ENCODE peak calls at places on chromosomes 2 and 18, in six cellular contexts. One of them, this sample, is unnamed.

GRCh38 chr18:46407471-46408166 is 249.4 kb downstream of the LOXHD1 start:
- DNase-seq in cardiac muscle cell: peak; percentile 33
- DNase-seq in transverse colon: no peak
- DNase-seq in gastrocnemius medialis: no peak
- DNase-seq in ascending aorta: peak; percentile 73
- DNase-seq in Peyer's patch: no peak
- DNase-seq in this sample: no peak

GRCh38 chr2:210954508-210954907 is 398.1 kb downstream of the CPS1 start:
- DNase-seq in Peyer's patch: no peak
- DNase-seq in transverse colon: no peak
- DNase-seq in gastrocnemius medialis: no peak
- DNase-seq in ascending aorta: no peak
- DNase-seq in cardiac muscle cell: no peak
- DNase-seq in this sample: no peak

GRCh38 chr18:59779979-59780378 is 82.8 kb upstream of the CCBE1 start:
- DNase-seq in ascending aorta: no peak
- DNase-seq in gastrocnemius medialis: no peak
- DNase-seq in cardiac muscle cell: peak; percentile 82
- DNase-seq in transverse colon: no peak
- DNase-seq in Peyer's patch: no peak
- DNase-seq in this sample: no peak

GRCh38 chr2:58535182-58535581 is 294.1 kb upstream of the FANCL start:
- DNase-seq in transverse colon: no peak
- DNase-seq in cardiac muscle cell: no peak
- DNase-seq in ascending aorta: no peak
- DNase-seq in Peyer's patch: no peak
- DNase-seq in gastrocnemius medialis: no peak
- DNase-seq in this sample: no peak

GRCh38 chr2:221677688-221678087 is 105.6 kb upstream of the EPHA4 start:
- DNase-seq in Peyer's patch: no peak
- DNase-seq in cardiac muscle cell: no peak
- DNase-seq in gastrocnemius medialis: no peak
- DNase-seq in ascending aorta: no peak
- DNase-seq in transverse colon: no peak
- DNase-seq in this sample: no peak

GRCh38 chr2:19474128-19474527 is 115.7 kb upstream of the OSR1 start:
- DNase-seq in gastrocnemius medialis: peak; percentile 19
- DNase-seq in Peyer's patch: peak; percentile 35
- DNase-seq in cardiac muscle cell: peak; percentile 79
- DNase-seq in ascending aorta: no peak
- DNase-seq in transverse colon: peak; percentile 16
- DNase-seq in this sample: peak; percentile 71

GRCh38 chr2:204104821-204105220 is 168.3 kb downstream of the ICOS start:
- DNase-seq in ascending aorta: no peak
- DNase-seq in gastrocnemius medialis: no peak
- DNase-seq in transverse colon: no peak
- DNase-seq in Peyer's patch: no peak
- DNase-seq in cardiac muscle cell: no peak
- DNase-seq in this sample: no peak

GRCh38 chr2:205198130-205198505 is 484.2 kb upstream of the NRP2 start:
- DNase-seq in transverse colon: no peak
- DNase-seq in gastrocnemius medialis: no peak
- DNase-seq in ascending aorta: no peak
- DNase-seq in Peyer's patch: no peak
- DNase-seq in cardiac muscle cell: peak; percentile 84
- DNase-seq in this sample: no peak

GRCh38 chr2:2083113-2083757 is 247.8 kb downstream of the MYT1L start:
- DNase-seq in transverse colon: no peak
- DNase-seq in ascending aorta: no peak
- DNase-seq in Peyer's patch: no peak
- DNase-seq in gastrocnemius medialis: no peak
- DNase-seq in cardiac muscle cell: no peak
- DNase-seq in this sample: no peak

GRCh38 chr2:86238354-86238753 is 39.1 kb downstream of the MRPL35 start:
- DNase-seq in transverse colon: no peak
- DNase-seq in ascending aorta: no peak
- DNase-seq in cardiac muscle cell: no peak
- DNase-seq in gastrocnemius medialis: no peak
- DNase-seq in Peyer's patch: peak; percentile 70
- DNase-seq in this sample: no peak

GRCh38 chr18:23499571-23499889 is 3.8 kb upstream of the RMC1 start:
- DNase-seq in gastrocnemius medialis: no peak
- DNase-seq in cardiac muscle cell: no peak
- DNase-seq in ascending aorta: no peak
- DNase-seq in transverse colon: no peak
- DNase-seq in Peyer's patch: no peak
- DNase-seq in this sample: no peak
- H3K27ac ChIP-seq in gastrocnemius medialis: no peak overlapping the region
- H3K27ac ChIP-seq in cardiac muscle cell: no peak overlapping the region
- H3K27ac ChIP-seq in ascending aorta: peak overlapping the region; percentile 56
- H3K27ac ChIP-seq in transverse colon: no peak overlapping the region
- H3K27ac ChIP-seq in Peyer's patch: no peak overlapping the region
- H3K27ac ChIP-seq in this sample: no peak overlapping the region

GRCh38 chr18:3016584-3017292 is 3.8 kb upstream of the LPIN2 start:
- DNase-seq in Peyer's patch: peak; percentile 45
- DNase-seq in transverse colon: no peak
- DNase-seq in ascending aorta: no peak
- DNase-seq in cardiac muscle cell: no peak
- DNase-seq in gastrocnemius medialis: no peak
- DNase-seq in this sample: no peak
- H3K27ac ChIP-seq in Peyer's patch: no peak overlapping the region
- H3K27ac ChIP-seq in transverse colon: peak overlapping the region; percentile 80
- H3K27ac ChIP-seq in ascending aorta: peak overlapping the region; percentile 27
- H3K27ac ChIP-seq in cardiac muscle cell: peak overlapping the region; percentile 63
- H3K27ac ChIP-seq in gastrocnemius medialis: no peak overlapping the region
- H3K27ac ChIP-seq in this sample: no peak overlapping the region

GRCh38 chr2:191679818-191680600 is 2.1 kb downstream of the NABP1 start:
- DNase-seq in transverse colon: no peak
- DNase-seq in Peyer's patch: no peak
- DNase-seq in ascending aorta: no peak
- DNase-seq in gastrocnemius medialis: no peak
- DNase-seq in cardiac muscle cell: peak; percentile 64
- DNase-seq in this sample: peak; percentile 55
- H3K27ac ChIP-seq in transverse colon: peak overlapping the region; percentile 98
- H3K27ac ChIP-seq in Peyer's patch: peak overlapping the region; percentile 94
- H3K27ac ChIP-seq in ascending aorta: peak overlapping the region; percentile 90
- H3K27ac ChIP-seq in gastrocnemius medialis: peak overlapping the region; percentile 96
- H3K27ac ChIP-seq in cardiac muscle cell: no peak overlapping the region
- H3K27ac ChIP-seq in this sample: peak overlapping the region; percentile 83

GRCh38 chr2:224378087-224379085 is 23.5 kb downstream of the FAM124B start:
- DNase-seq in gastrocnemius medialis: no peak
- DNase-seq in ascending aorta: no peak
- DNase-seq in cardiac muscle cell: no peak
- DNase-seq in transverse colon: no peak
- DNase-seq in Peyer's patch: no peak
- DNase-seq in this sample: no peak
- H3K27ac ChIP-seq in gastrocnemius medialis: no peak overlapping the region
- H3K27ac ChIP-seq in ascending aorta: no peak overlapping the region
- H3K27ac ChIP-seq in cardiac muscle cell: no peak overlapping the region
- H3K27ac ChIP-seq in transverse colon: no peak overlapping the region
- H3K27ac ChIP-seq in Peyer's patch: no peak overlapping the region
- H3K27ac ChIP-seq in this sample: no peak overlapping the region

DNA sequence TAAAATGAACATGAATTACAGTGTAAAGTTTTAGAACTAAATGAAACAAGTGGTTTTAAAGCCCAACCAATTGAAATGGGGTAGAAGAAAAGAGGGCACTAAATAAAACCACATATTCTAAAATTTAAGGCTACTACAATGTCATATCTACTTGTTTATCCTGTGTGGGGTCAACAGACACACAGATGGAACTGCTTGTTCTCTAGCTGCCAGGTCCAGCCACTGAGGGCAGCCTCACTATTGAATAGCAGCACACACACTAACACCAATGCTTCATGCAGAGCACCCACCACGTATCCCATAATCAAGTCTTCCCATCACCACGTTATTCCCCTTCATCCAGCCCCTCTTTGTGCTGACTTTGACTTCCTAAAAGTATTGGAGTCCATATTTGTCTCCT is 88.1 kb downstream of the SPIRE1 start:
- DNase-seq in cardiac muscle cell: no peak
- DNase-seq in ascending aorta: no peak
- DNase-seq in Peyer's patch: no peak
- DNase-seq in transverse colon: no peak
- DNase-seq in gastrocnemius medialis: no peak
- DNase-seq in this sample: no peak
- H3K27ac ChIP-seq in cardiac muscle cell: no peak overlapping the region
- H3K27ac ChIP-seq in ascending aorta: no peak overlapping the region
- H3K27ac ChIP-seq in Peyer's patch: no peak overlapping the region
- H3K27ac ChIP-seq in transverse colon: no peak overlapping the region
- H3K27ac ChIP-seq in gastrocnemius medialis: no peak overlapping the region
- H3K27ac ChIP-seq in this sample: no peak overlapping the region